ENCODE peak calls at places on chromosomes 13 and 19, in six cellular contexts. B is heart left ventricle, Y is neuronal stem cell, S is uterus, E is body of pancreas, X is aorta. W is an unnamed sample.
A peak's percentile ranks its signal among the peaks of the same experiment; 100 is the strongest.

GRCh38 chr19:34733266-34733825 is 697 bp upstream of the ZNF181 start:
- DNase-seq in B (peak; percentile 56), E (no peak), S (peak; percentile 48), Y (no peak), X (no peak), W (no peak)

GRCh38 chr19:41934849-41935374 is 6.7 kb upstream of the ERFL start:
- DNase-seq in Y (peak; percentile 86), E (peak; percentile 69), B (peak; percentile 70), X (peak; percentile 76), S (peak; percentile 48), W (peak; percentile 69)

GRCh38 chr13:82654851-82655517 is 1227.3 kb downstream of the SLITRK1 start:
- DNase-seq in E (peak; percentile 18), B (peak; percentile 61), S (no peak), Y (no peak), X (peak; percentile 86), W (no peak)

GRCh38 chr19:39817888-39818561 is 15.9 kb downstream of the DYRK1B start:
- DNase-seq in E (no peak), X (no peak), Y (no peak), S (no peak), B (peak; percentile 8), W (no peak)

GRCh38 chr19:54319049-54319448 is 6.1 kb upstream of the LILRA5 start:
- DNase-seq in Y (no peak), E (no peak), S (no peak), B (no peak), X (no peak), W (no peak)

GRCh38 chr19:518292-519231 is 11.3 kb downstream of the TPGS1 start:
- DNase-seq in S (peak; percentile 56), X (no peak), Y (peak; percentile 50), E (no peak), B (no peak), W (peak; percentile 46)

GRCh38 chr13:76887070-76887563 is 912 bp upstream of the KCTD12 start:
- DNase-seq in B (peak; percentile 32), Y (peak; percentile 11), E (no peak), X (peak; percentile 51), S (peak; percentile 31), W (no peak)

GRCh38 chr13:28423010-28423409 is 71.9 kb downstream of the FLT1 start:
- DNase-seq in S (no peak), B (peak; percentile 39), X (peak; percentile 78), Y (no peak), E (no peak), W (no peak)

GRCh38 chr13:67147257-67148218 is 82.6 kb downstream of the PCDH9 start:
- DNase-seq in E (no peak), Y (no peak), X (no peak), B (peak; percentile 31), S (no peak), W (no peak)

GRCh38 chr19:30959011-30959410 is 390.2 kb downstream of the TSHZ3 start:
- DNase-seq in B (no peak), E (no peak), X (no peak), Y (no peak), S (no peak), W (no peak)

GRCh38 chr13:52879950-52880650 is 31.7 kb upstream of the PCDH8 start:
- DNase-seq in B (no peak), S (no peak), E (no peak), Y (no peak), X (no peak), W (no peak)

GRCh38 chr19:33472696-33473624 is 48.6 kb downstream of the PEPD start:
- DNase-seq in E (no peak), B (peak; percentile 10), Y (no peak), X (no peak), S (no peak), W (no peak)

GRCh38 chr13:62879071-62879470 is 1463.4 kb upstream of the PCDH20 start:
- DNase-seq in X (no peak), Y (no peak), S (no peak), E (no peak), B (no peak), W (no peak)

GRCh38 chr19:12126707-12127106 is 13.4 kb downstream of the ZNF20 start:
- DNase-seq in X (no peak), S (no peak), B (no peak), Y (no peak), E (peak; percentile 34), W (peak; percentile 23)

GRCh38 chr19:21694171-21694906 is 73.0 kb downstream of the ZNF100 start:
- DNase-seq in X (no peak), B (no peak), S (peak; percentile 53), Y (no peak), E (no peak), W (no peak)
- H3K9me3 ChIP-seq in X (no peaks in the 10 kb centered on the region), B (no peaks in the 10 kb centered on the region), S (no peaks in the 10 kb centered on the region), Y (no peaks in the 10 kb centered on the region), E (no peaks in the 10 kb centered on the region), W (no peaks in the 10 kb centered on the region)

GRCh38 chr19:13860679-13861391 is 16.1 kb upstream of the NANOS3 start:
- DNase-seq in S (no peak), B (no peak), E (no peak), Y (no peak), X (no peak), W (no peak)
- H3K4me3 ChIP-seq in S (no peak overlapping the region), B (peak overlapping the region; percentile 58), E (no peak overlapping the region), Y (no peak overlapping the region), X (no peak overlapping the region), W (no peak overlapping the region)

GRCh38 chr19:6888967-6889366 is 1.6 kb downstream of the ADGRE1 start:
- DNase-seq in Y (no peak), S (no peak), B (no peak), E (no peak), X (no peak), W (no peak)
- H3K9me3 ChIP-seq in Y (no peaks in the 10 kb centered on the region), S (no peaks in the 10 kb centered on the region), B (peaks cover 5% of the 10 kb centered on the region), E (no peaks in the 10 kb centered on the region), X (peaks cover 2% of the 10 kb centered on the region), W (no peaks in the 10 kb centered on the region)

DNA sequence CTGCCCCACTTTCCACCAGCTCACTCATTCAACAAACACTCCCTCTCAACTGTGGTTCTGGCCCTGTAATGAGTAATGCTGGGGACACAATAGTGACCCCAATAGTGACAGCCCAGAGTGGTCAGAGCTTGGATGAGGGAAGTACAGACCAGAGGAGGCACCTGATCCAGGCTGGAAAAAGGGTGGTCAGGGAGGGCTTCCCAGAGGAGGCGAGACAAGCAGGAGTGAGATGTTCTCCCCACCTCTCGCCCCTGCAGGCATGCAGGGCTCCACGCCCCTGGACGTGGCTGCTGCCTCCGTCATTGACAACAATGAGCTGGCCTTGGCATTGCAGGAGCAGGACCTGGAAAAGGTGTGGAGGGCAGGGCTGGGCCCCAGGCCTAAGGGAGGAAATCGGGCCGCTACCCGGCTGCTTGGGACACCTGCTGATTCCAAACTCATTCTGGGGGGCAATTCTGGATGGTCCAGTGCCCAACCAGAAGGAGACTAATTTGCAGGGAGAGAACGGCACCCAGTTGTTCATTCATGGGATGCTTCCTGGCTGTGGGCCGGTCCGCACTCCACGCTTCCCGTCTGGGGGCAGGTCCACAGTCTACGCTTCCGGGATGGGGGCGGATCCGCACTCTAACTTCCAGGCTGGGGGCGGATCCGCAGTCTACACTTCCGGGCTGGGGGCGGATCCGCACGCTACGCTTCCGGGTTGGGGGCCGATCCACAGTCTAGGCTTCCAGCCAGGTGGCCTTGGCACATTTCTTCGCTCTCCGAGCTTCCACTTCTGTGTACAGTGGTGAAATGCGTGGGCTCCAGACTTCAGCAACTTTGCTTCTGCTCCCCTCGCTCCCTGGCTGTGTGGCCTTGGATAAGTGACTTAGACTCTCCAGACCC is 63.4 kb downstream of the RYR1 start:
- DNase-seq in S (no peak), X (no peak), B (peak; percentile 35), E (no peak), Y (no peak), W (no peak)
- H3K4me3 ChIP-seq in S (no peak overlapping the region), X (no peak overlapping the region), B (no peak overlapping the region), E (no peak overlapping the region), Y (no peak overlapping the region), W (no peak overlapping the region)

GRCh38 chr19:51333836-51334460 is 8.0 kb downstream of the VSIG10L start:
- DNase-seq in Y (no peak), S (no peak), B (no peak), X (no peak), E (no peak), W (no peak)
- H3K9me3 ChIP-seq in Y (no peaks in the 10 kb centered on the region), S (no peaks in the 10 kb centered on the region), B (no peaks in the 10 kb centered on the region), X (peaks cover 4% of the 10 kb centered on the region), E (no peaks in the 10 kb centered on the region), W (no peaks in the 10 kb centered on the region)

GRCh38 chr19:5141926-5142724 is 173.2 kb downstream of the KDM4B start:
- DNase-seq in E (no peak), S (no peak), Y (no peak), X (peak; percentile 40), B (no peak), W (no peak)

GRCh38 chr19:5138606-5139594 is 170.0 kb downstream of the KDM4B start:
- DNase-seq in B (peak; percentile 64), S (no peak), X (peak; percentile 79), E (no peak), Y (no peak), W (peak; percentile 42)

GRCh38 chr19:5143471-5144411 is 174.8 kb downstream of the KDM4B start:
- DNase-seq in E (no peak), S (no peak), B (no peak), X (peak; percentile 44), Y (no peak), W (no peak)

GRCh38 chr19:5142725-5143097 is 173.8 kb downstream of the KDM4B start:
- DNase-seq in X (no peak), E (no peak), S (no peak), Y (no peak), B (no peak), W (no peak)

DNA sequence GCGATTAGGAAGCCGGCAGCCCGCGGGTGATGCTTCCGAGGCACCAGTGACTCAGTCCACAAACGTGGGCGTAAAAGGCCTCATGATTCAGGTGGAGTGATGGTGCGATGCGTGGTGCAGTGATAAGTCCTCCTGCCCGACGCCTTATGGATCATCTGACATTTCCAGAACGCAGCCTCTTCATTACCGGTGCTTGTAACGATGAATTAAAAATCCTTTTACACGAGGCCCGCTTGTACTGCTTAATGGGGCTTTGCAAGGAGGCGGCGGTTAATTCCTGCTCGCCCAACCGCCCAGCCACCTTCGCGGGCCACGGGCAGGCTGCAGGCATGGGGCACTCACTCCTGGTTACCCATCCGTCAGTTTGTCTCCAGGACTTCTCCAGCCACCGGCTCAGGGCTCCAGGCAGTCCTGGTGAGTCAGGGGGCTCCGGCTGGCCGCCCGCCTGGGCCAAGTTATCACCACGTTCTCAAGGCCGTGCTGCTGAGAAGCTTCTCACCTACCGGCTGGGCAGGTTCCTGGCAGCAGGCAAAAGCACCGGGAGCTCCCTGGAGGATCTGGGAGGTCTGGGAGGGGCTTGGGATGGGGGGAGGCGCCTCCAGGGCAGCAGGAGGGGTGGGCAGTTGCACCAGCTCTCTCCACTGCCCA is 172.5 kb downstream of the KDM4B start:
- DNase-seq in X (peak; percentile 41), S (no peak), B (no peak), Y (no peak), E (no peak), W (no peak)
- H3K4me3 ChIP-seq in X (no peak overlapping the region), S (no peak overlapping the region), B (no peak overlapping the region), Y (no peak overlapping the region), E (no peak overlapping the region), W (no peak overlapping the region)

GRCh38 chr19:57706346-57706745 is 2.7 kb downstream of the ZNF154 start:
- DNase-seq in X (no peak), E (no peak), S (no peak), B (no peak), Y (no peak), W (no peak)
- H3K9me3 ChIP-seq in X (peaks cover 52% of the 10 kb centered on the region), E (no peaks in the 10 kb centered on the region), S (peaks cover 91% of the 10 kb centered on the region), B (peaks cover 8% of the 10 kb centered on the region), Y (peaks cover 34% of the 10 kb centered on the region), W (peaks cover 13% of the 10 kb centered on the region)

DNA sequence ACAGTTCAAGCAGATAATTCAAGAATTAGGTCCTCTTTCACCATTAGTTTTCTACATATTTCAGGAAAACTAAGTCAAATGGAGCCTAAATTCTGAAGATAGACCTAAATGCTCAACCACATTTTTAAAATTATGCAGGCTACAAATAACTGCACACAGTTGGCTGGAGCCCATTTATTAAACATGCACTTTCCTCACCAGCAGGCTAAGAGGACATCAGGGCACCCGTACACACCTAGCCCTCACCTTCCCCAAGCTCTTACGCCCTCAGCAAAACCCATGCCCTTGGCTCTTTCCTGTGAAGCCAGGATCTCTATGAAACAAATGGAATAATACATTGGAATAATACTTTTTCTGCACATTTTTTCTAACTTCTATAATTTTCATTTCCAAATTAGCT is 18.2 kb downstream of the IRS2 start:
- DNase-seq in Y (no peak), E (no peak), B (no peak), X (no peak), S (no peak), W (no peak)
- H3K4me3 ChIP-seq in Y (no peak overlapping the region), E (no peak overlapping the region), B (no peak overlapping the region), X (no peak overlapping the region), S (no peak overlapping the region), W (no peak overlapping the region)

W was measured in small intestine.